ENCODE peak calls at places on chromosomes 3 and 15, in ten cellular contexts. R is endothelial cell; E is thoracic aorta; I is dorsolateral prefrontal cortex; J is CD8-positive, alpha-beta T cell; O is adrenal gland; N is esophagus squamous epithelium; F is fibroblast of mammary gland; P is endodermal cell; Y is heart left ventricle. S is an unnamed sample.

GRCh38 chr3:195046441-195046840 is 224.5 kb downstream of the XXYLT1 start:
- DNase-seq in R (no peak), F (no peak), P (peak), J (no peak), Y (no peak), O (no peak), N (no peak), E (no peak), I (no peak), S (no peak)

GRCh38 chr3:74443102-74443501 is 171.4 kb downstream of the CNTN3 start:
- DNase-seq in J (no peak), R (no peak), P (no peak), N (no peak), F (peak), E (no peak), O (no peak), I (no peak), Y (no peak), S (no peak)

GRCh38 chr15:73922186-73923151 is 3.8 kb upstream of the LOXL1 start:
- DNase-seq in E (no peak), F (peak), R (no peak), O (no peak), Y (peak), P (peak), I (no peak), N (no peak), J (no peak), S (no peak)

GRCh38 chr15:47673343-47673761 is 44.0 kb upstream of the SEMA6D start:
- DNase-seq in R (no peak), E (no peak), N (no peak), J (no peak), Y (peak), I (no peak), O (no peak), F (no peak), P (peak), S (no peak)

GRCh38 chr3:68129065-68129464 is 474.7 kb upstream of the SUCLG2 start:
- DNase-seq in I (no peak), N (no peak), E (no peak), F (no peak), R (no peak), J (no peak), P (no peak), Y (no peak), O (no peak), S (no peak)

GRCh38 chr15:77070500-77071337 is at the start of gene TSPAN3:
- DNase-seq in Y (peak), I (peak), F (peak), J (peak), P (peak), E (peak), R (peak), N (peak), O (peak), S (peak)

GRCh38 chr3:152282813-152283212 is 14.1 kb downstream of the MBNL1 start:
- DNase-seq in N (no peak), I (no peak), P (no peak), F (no peak), O (no peak), R (no peak), J (no peak), Y (no peak), E (no peak), S (no peak)

GRCh38 chr3:125683067-125683844 is 88.0 kb upstream of the OSBPL11 start:
- DNase-seq in I (no peak), F (no peak), P (no peak), E (no peak), J (no peak), N (no peak), O (no peak), R (no peak), Y (peak), S (no peak)

GRCh38 chr15:70856884-70857546 is 3.1 kb upstream of the LARP6 start:
- DNase-seq in N (no peak), O (peak), Y (peak), I (peak), E (peak), R (no peak), J (no peak), F (peak), P (no peak), S (peak)

GRCh38 chr3:49199900-49200281 is 28.5 kb downstream of the KLHDC8B start:
- DNase-seq in E (no peak), O (no peak), N (no peak), I (no peak), Y (no peak), J (no peak), P (no peak), R (no peak), F (peak), S (no peak)

GRCh38 chr3:49346797-49347251 is 7.0 kb upstream of the USP4 start:
- DNase-seq in O (no peak), N (no peak), E (no peak), R (no peak), P (no peak), Y (no peak), I (no peak), F (peak), J (no peak), S (no peak)

GRCh38 chr3:171230857-171231256 is 204.3 kb upstream of the SLC2A2 start:
- DNase-seq in P (no peak), I (no peak), Y (peak), F (no peak), O (peak), R (no peak), N (no peak), J (no peak), E (no peak), S (no peak)

GRCh38 chr15:72474912-72475601 is 927 bp downstream of the ARIH1 start:
- DNase-seq in P (peak), N (peak), R (peak), J (peak), O (peak), I (peak), E (peak), Y (peak), F (peak), S (peak)

GRCh38 chr15:47812436-47813109 is 95.3 kb downstream of the SEMA6D start:
- DNase-seq in I (no peak), J (no peak), N (no peak), O (no peak), P (no peak), R (no peak), Y (no peak), F (peak), E (no peak), S (no peak)

GRCh38 chr3:105927720-105928119 is 58.9 kb upstream of the CBLB start:
- DNase-seq in J (no peak), I (no peak), N (no peak), F (no peak), E (no peak), Y (no peak), P (no peak), R (no peak), O (no peak), S (no peak)

GRCh38 chr3:88433572-88433971 is 283.8 kb downstream of the C3orf38 start:
- DNase-seq in R (no peak), O (no peak), I (peak), F (no peak), J (no peak), N (no peak), E (no peak), P (no peak), Y (no peak), S (no peak)

GRCh38 chr3:129855454-129856419 is 37.8 kb downstream of the TMCC1 start:
- DNase-seq in R (no peak), E (no peak), O (peak), Y (no peak), F (peak), N (no peak), P (no peak), J (no peak), I (no peak), S (no peak)
- TF ChIP-seq CTCF in R (no peak), E (no peak), O (no peak), Y (no peak), F (no peak), N (no peak), P (no peak), J (no peak), I (no peak), S (no peak)

DNA sequence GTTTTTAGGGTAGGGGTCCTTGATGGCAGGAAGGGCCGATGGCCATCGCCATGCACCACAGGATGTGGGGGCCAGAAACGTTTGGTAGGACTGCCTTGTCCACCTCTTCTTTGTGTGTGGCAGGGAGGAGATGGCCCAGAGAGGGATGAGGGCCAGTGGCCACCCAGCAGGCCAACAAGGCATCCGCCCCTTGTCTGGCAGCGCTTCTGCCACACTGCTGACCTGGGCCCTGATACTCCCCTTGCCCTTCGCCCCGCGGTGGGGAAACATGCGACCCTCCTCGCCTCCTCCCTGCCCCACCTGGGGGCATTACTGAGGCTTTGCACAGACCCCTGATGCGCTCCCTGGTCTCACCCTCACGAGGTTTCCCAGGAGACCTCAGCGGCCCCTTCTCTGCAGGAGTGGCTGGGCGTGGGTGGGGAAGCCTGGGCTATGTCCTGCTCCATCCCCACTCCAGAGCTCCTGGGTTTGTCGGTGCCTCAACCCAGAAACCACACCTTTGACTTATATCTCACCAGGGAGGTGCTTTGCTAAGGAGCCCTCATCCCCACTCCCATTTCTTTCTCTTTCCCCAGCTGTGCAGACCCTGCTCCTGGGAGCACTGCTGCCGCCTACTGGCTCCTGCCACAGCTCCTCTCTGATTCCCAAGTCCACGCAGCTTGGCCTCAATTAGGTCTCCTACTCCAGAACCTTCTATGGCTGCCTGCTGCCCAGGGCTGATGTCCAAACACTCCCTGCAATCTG is 38.7 kb downstream of the FEM1B start:
- DNase-seq in R (peak), P (peak), Y (no peak), O (no peak), J (no peak), E (no peak), I (no peak), N (no peak), F (no peak), S (no peak)
- TF ChIP-seq CTCF in R (no peak), P (peak), Y (peak), O (no peak), J (no peak), E (no peak), I (no peak), N (no peak), F (peak), S (peak)

GRCh38 chr3:157088506-157089454 is 71.2 kb downstream of the CCNL1 start:
- DNase-seq in J (peak), N (no peak), O (peak), Y (peak), P (peak), F (peak), R (peak), E (peak), I (peak), S (peak)
- TF ChIP-seq CTCF in J (no peak), N (peak), O (peak), Y (no peak), P (peak), F (no peak), R (no peak), E (no peak), I (no peak), S (peak)

GRCh38 chr15:97875513-97876285 is 84.8 kb upstream of the ARRDC4 start:
- DNase-seq in O (peak), F (no peak), E (no peak), Y (peak), I (no peak), P (peak), N (no peak), R (peak), J (no peak), S (no peak)
- TF ChIP-seq CTCF in O (peak), F (no peak), E (no peak), Y (no peak), I (no peak), P (peak), N (no peak), R (no peak), J (no peak), S (no peak)

GRCh38 chr15:88664151-88664778 is 25.4 kb downstream of the ISG20 start:
- DNase-seq in I (no peak), O (no peak), N (no peak), F (no peak), Y (no peak), P (no peak), E (no peak), R (no peak), J (peak), S (no peak)
- TF ChIP-seq CTCF in I (no peak), O (no peak), N (peak), F (no peak), Y (peak), P (peak), E (no peak), R (no peak), J (peak), S (no peak)

DNA sequence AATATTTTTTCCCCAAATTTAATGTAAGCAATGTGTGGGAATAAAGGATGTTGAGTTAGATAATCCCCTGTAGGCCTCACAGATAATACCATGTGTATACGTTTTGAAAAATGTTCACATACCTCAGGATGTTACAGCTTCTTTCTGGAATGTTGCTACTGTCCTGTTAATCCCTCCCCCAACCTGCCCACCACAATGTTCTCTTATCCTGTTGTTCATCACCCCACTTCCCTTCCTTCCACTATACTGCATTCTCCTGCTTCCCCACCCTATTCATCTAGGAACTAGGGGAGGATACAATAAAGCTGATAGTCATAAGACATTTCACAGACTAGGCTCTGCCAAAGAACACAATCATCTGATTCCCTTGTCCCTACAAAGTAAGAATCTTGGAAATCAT is 92.1 kb downstream of the IGF2BP2 start:
- DNase-seq in O (no peak), N (no peak), R (no peak), P (peak), E (no peak), Y (no peak), J (no peak), I (no peak), F (peak), S (no peak)
- TF ChIP-seq CTCF in O (no peak), N (no peak), R (no peak), P (no peak), E (no peak), Y (no peak), J (no peak), I (no peak), F (no peak), S (no peak)

GRCh38 chr3:11437506-11437905 is 165.3 kb downstream of the ATG7 start:
- DNase-seq in R (no peak), Y (no peak), O (no peak), F (no peak), E (no peak), P (no peak), I (no peak), J (no peak), N (no peak), S (no peak)
- TF ChIP-seq CTCF in R (no peak), Y (no peak), O (no peak), F (no peak), E (no peak), P (no peak), I (no peak), J (no peak), N (no peak), S (no peak)

DNA sequence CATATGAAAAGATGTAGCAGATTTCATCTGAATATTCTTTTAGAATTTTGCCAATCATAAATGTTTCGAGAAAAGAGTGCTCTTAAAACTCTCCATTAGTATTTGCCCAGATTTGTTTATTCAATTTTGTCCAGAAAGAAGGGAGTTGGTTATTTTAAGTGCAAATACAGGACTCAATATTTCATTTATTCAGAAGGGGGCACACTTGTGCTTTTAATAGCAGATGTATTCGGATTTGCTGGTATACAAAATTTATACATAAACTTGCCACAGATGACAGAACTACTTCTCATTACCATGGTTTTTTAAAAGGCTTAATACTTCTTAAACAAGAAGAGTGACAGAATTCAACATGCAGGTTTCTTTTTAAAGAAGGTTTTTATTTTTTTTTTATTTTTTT is 69.8 kb upstream of the GRM7 start:
- DNase-seq in F (no peak), N (no peak), O (no peak), J (no peak), E (no peak), P (no peak), Y (no peak), I (no peak), R (no peak), S (no peak)
- TF ChIP-seq CTCF in F (no peak), N (no peak), O (no peak), J (no peak), E (peak), P (no peak), Y (no peak), I (no peak), R (no peak), S (no peak)

DNA sequence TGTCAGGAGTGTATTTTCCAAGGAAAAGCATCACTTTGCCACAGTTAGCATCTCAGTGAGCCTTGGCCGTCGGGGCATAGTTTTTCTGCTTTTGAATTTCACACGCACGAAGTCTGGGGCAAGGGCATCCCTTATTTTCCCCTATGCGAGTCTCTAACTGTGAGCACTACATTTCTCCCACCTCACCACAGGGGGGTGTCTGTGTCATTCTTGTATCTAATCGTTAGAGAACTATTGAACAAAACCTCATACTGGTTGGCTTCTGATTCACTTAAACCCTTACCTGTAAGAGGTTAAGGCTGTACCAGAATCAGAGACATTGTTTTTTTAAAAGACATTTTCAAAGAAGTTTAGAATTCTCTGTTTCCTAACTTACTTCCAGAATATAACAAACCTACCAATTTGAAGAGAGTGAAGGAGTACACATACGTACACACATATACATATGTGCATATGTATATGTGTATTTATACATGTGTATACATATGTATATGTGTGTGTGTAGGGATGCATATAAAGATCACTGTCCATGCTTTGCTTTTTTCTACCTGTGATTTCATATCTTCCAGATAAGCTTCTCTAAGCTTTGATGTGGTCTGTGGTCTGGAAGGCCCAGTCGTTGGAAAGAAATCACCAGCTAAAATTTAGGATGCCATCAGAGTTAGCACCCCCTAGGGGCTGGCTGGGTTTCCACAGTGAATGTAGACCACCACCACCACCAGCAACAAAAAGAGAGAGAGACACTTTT is 49.4 kb downstream of the MYZAP start:
- DNase-seq in Y (no peak), P (peak), O (no peak), J (no peak), N (no peak), F (peak), R (peak), I (no peak), E (no peak), S (peak)
- TF ChIP-seq CTCF in Y (no peak), P (peak), O (peak), J (peak), N (peak), F (peak), R (peak), I (peak), E (no peak), S (peak)